ENCODE peak calls at places on chromosomes 3 and 15, in ten cellular contexts. E is left ventricle myocardium inferior, Y is HCT116, M is heart left ventricle, W is neural progenitor cell, T is mesendoderm, D is mucosa of descending colon, P is gastrocnemius medialis, S is suprapubic skin, V is H9. C is an unnamed sample.
A peak's percentile ranks its signal among the peaks of the same experiment; 100 is the strongest.

GRCh38 chr3:62248831-62249776 is 124.2 kb downstream of the FEZF2 start:
- DNase-seq in E (no peak), Y (no peak), M (no peak), W (no peak), T (peak; percentile 59), D (no peak), P (no peak), S (no peak), V (no peak), C (no peak)

GRCh38 chr15:93759626-93760025 is 471.7 kb upstream of the MCTP2 start:
- DNase-seq in E (no peak), Y (no peak), M (no peak), W (no peak), T (no peak), D (no peak), P (no peak), S (no peak), V (no peak), C (no peak)

GRCh38 chr3:29335438-29335837 is 54.6 kb downstream of the RBMS3 start:
- DNase-seq in E (peak; percentile 68), Y (peak; percentile 15), M (peak; percentile 89), W (peak; percentile 49), T (peak; percentile 97), D (peak; percentile 61), P (peak; percentile 70), S (peak; percentile 70), V (no peak), C (no peak)

GRCh38 chr3:73069775-73070444 is 8.5 kb downstream of the EBLN2 start:
- DNase-seq in E (no peak), Y (no peak), M (no peak), W (no peak), T (no peak), D (no peak), P (no peak), S (no peak), V (no peak), C (no peak)

GRCh38 chr3:177835008-177835407 is 637.7 kb upstream of the TBL1XR1 start:
- DNase-seq in E (no peak), Y (peak; percentile 64), M (no peak), W (no peak), T (no peak), D (no peak), P (no peak), S (no peak), V (no peak), C (no peak)

GRCh38 chr3:34889641-34890040 is 749.7 kb upstream of the ARPP21 start:
- DNase-seq in E (no peak), Y (no peak), M (no peak), W (no peak), T (no peak), D (no peak), P (no peak), S (no peak), V (no peak), C (no peak)

GRCh38 chr3:37862219-37862711 is 585 bp downstream of the CTDSPL start:
- DNase-seq in E (peak; percentile 58), Y (no peak), M (peak; percentile 65), W (peak; percentile 51), T (peak; percentile 55), D (peak; percentile 61), P (no peak), S (no peak), V (peak; percentile 51), C (peak; percentile 20)

GRCh38 chr3:64691051-64691450 is 3.3 kb upstream of the ADAMTS9 start:
- DNase-seq in E (no peak), Y (no peak), M (no peak), W (no peak), T (peak; percentile 62), D (no peak), P (no peak), S (peak; percentile 59), V (no peak), C (no peak)

GRCh38 chr3:175898194-175898593 is 1039.1 kb downstream of the NAALADL2 start:
- DNase-seq in E (no peak), Y (no peak), M (no peak), W (no peak), T (no peak), D (no peak), P (no peak), S (no peak), V (no peak), C (no peak)

GRCh38 chr3:145678401-145678800 is 482.6 kb downstream of the PLOD2 start:
- DNase-seq in E (no peak), Y (no peak), M (no peak), W (no peak), T (peak; percentile 6), D (no peak), P (no peak), S (no peak), V (no peak), C (no peak)

GRCh38 chr15:62771234-62771633 is 271.3 kb upstream of the TPM1 start:
- DNase-seq in E (no peak), Y (no peak), M (no peak), W (no peak), T (no peak), D (no peak), P (no peak), S (no peak), V (no peak), C (no peak)

GRCh38 chr15:53834214-53834613 is 74.8 kb upstream of the WDR72 start:
- DNase-seq in E (no peak), Y (no peak), M (no peak), W (no peak), T (no peak), D (no peak), P (no peak), S (no peak), V (no peak), C (no peak)

GRCh38 chr3:17195192-17195611 is 310.4 kb downstream of the PLCL2 start:
- DNase-seq in E (no peak), Y (no peak), M (no peak), W (peak; percentile 43), T (peak; percentile 65), D (peak; percentile 20), P (no peak), S (no peak), V (no peak), C (no peak)
- H3K4me1 ChIP-seq in E (peaks cover 36% of the 10 kb centered on the region), Y (no peaks in the 10 kb centered on the region), M (peaks cover 6% of the 10 kb centered on the region), W (peaks cover 15% of the 10 kb centered on the region), T (no peaks in the 10 kb centered on the region), D (no peaks in the 10 kb centered on the region), P (peaks cover 28% of the 10 kb centered on the region), S (peaks cover 11% of the 10 kb centered on the region), V (no peaks in the 10 kb centered on the region), C (no peaks in the 10 kb centered on the region)

DNA sequence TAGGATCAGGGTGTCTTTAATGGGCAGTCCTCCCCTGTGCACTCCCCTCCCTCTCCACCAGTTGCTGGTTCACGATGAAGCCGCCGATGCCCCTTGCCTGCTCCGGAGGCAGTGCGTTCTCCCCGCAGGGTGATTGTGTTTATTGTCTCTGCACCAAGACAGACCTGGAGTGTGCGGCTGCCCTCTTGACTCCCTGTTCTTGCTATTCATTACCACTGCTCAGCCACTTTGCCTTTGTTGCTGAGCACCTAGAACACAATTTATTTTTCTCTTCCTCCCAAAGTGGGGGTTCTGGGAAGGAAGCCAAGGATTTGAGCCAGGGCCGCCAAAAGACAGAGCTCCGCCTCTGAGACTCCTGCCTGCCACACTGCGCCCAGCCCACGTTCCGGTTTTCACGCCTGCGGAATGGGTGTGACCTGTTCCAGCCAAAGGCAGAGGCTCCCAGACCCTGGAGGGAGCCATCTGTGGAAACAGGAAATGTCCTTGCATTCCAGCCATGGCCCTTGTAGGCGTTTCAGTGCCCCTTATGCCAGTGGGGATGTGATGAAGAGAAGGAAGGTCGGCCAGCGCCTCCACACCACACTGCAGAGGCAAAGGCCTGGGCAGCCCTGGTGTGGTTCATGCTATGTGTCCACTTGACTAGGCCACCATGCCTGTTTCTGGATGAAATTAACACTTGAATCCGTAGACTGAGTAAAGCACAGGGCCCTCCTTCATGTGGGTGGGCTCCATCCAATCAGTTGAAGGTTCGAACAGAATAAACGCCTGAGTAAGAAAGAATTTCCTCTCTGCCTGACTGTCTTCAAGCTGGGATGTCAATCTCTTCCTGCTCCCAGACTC is 85.8 kb downstream of the HMG20A start:
- DNase-seq in E (peak; percentile 82), Y (no peak), M (peak; percentile 90), W (no peak), T (no peak), D (peak; percentile 57), P (peak; percentile 33), S (no peak), V (no peak), C (no peak)
- H3K4me1 ChIP-seq in E (peaks cover 80% of the 10 kb centered on the region), Y (peaks cover 32% of the 10 kb centered on the region), M (peaks cover 56% of the 10 kb centered on the region), W (peaks cover 69% of the 10 kb centered on the region), T (no peaks in the 10 kb centered on the region), D (peaks cover 21% of the 10 kb centered on the region), P (peaks cover 69% of the 10 kb centered on the region), S (peaks cover 41% of the 10 kb centered on the region), V (peaks cover 18% of the 10 kb centered on the region), C (no peaks in the 10 kb centered on the region)

DNA sequence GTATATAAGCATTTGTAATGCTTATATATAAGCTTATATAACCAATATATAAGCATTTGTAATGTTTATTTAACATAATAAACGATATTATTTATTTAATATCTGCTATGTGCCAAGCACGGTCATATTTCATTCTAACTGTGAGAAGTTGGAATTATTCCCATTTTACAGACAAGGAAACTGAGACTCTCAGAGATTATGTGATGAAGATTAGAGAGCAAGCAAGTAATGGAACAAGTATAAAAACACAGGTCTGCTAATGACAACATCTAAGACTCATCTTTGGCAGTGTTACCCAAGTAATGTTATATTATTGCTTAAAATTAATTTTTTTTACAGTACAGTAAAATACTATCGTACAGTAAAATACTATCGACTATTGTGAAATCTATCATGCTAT is 4.4 kb downstream of the ATOSA start:
- DNase-seq in E (no peak), Y (no peak), M (no peak), W (no peak), T (no peak), D (no peak), P (no peak), S (no peak), V (no peak), C (no peak)
- H3K4me1 ChIP-seq in E (peaks cover 88% of the 10 kb centered on the region), Y (peaks cover 10% of the 10 kb centered on the region), M (peaks cover 22% of the 10 kb centered on the region), W (peaks cover 10% of the 10 kb centered on the region), T (no peaks in the 10 kb centered on the region), D (peaks cover 15% of the 10 kb centered on the region), P (peaks cover 58% of the 10 kb centered on the region), S (peaks cover 34% of the 10 kb centered on the region), V (no peaks in the 10 kb centered on the region), C (peaks cover 41% of the 10 kb centered on the region)

GRCh38 chr3:128784228-128784627 is 58.2 kb downstream of the RAB7A start:
- DNase-seq in E (peak; percentile 49), Y (no peak), M (peak; percentile 75), W (peak; percentile 82), T (peak; percentile 81), D (no peak), P (peak; percentile 63), S (no peak), V (peak; percentile 83), C (peak; percentile 46)
- H3K4me1 ChIP-seq in E (peaks cover 100% of the 10 kb centered on the region), Y (peaks cover 35% of the 10 kb centered on the region), M (peaks cover 47% of the 10 kb centered on the region), W (peaks cover 4% of the 10 kb centered on the region), T (peaks cover 3% of the 10 kb centered on the region), D (peaks cover 45% of the 10 kb centered on the region), P (peaks cover 96% of the 10 kb centered on the region), S (peaks cover 55% of the 10 kb centered on the region), V (peaks cover 7% of the 10 kb centered on the region), C (peaks cover 42% of the 10 kb centered on the region)